ENCODE peak calls at places on chromosomes 7 and 10, in five cellular contexts. D is EL; M is activated CD8-positive, alpha-beta T cell treated with anti-CD3 and anti-CD28 coated beads for 36 hours; U is GM23338; Y is BE2C. V is an unnamed sample.

GRCh38 chr10:3848768-3849643 is 64.0 kb upstream of the KLF6 start:
- DNase-seq in D (peak; percentile 70), M (peak; percentile 80), U (no peak), Y (no peak), V (no peak)

GRCh38 chr10:110530131-110530831 is 32.6 kb downstream of the DUSP5 start:
- DNase-seq in D (peak; percentile 82), M (peak; percentile 29), U (peak; percentile 92), Y (peak; percentile 61), V (peak; percentile 19)

GRCh38 chr7:81623251-81623855 is 146.5 kb downstream of the HGF start:
- DNase-seq in D (no peak), M (no peak), U (no peak), Y (no peak), V (no peak)

GRCh38 chr10:43174969-43175368 is 36.7 kb downstream of the CSGALNACT2 start:
- DNase-seq in D (no peak), M (no peak), U (no peak), Y (no peak), V (no peak)

GRCh38 chr10:17026686-17027485 is 102.7 kb downstream of the CUBN start:
- DNase-seq in D (peak; percentile 64), M (peak; percentile 87), U (no peak), Y (no peak), V (no peak)

GRCh38 chr7:149144996-149145850 is 2.0 kb upstream of the ZNF398 start:
- DNase-seq in D (no peak), M (no peak), U (peak; percentile 95), Y (no peak), V (no peak)

GRCh38 chr10:44935201-44935960 is 24.2 kb upstream of the RASSF4 start:
- DNase-seq in D (peak; percentile 91), M (no peak), U (no peak), Y (no peak), V (no peak)

GRCh38 chr7:50649259-50649885 is 84.2 kb upstream of the DDC start:
- DNase-seq in D (no peak), M (no peak), U (no peak), Y (no peak), V (no peak)